ENCODE peak calls at places on chromosomes 6 and 20, in four cellular contexts. F is left ventricle myocardium inferior, N is cardiac fibroblast, S is adipocyte. X is an unnamed sample.

GRCh38 chr6:24154121-24154520 is 28.1 kb downstream of the NRSN1 start:
- DNase-seq in S (peak), N (no peak), F (no peak), X (peak)

GRCh38 chr6:112618796-112619195 is 271.7 kb downstream of the RFPL4B start:
- DNase-seq in N (peak), S (no peak), F (no peak), X (no peak)

GRCh38 chr20:51404297-51405060 is 138.0 kb downstream of the NFATC2 start:
- DNase-seq in N (peak), F (no peak), S (no peak), X (no peak)

GRCh38 chr20:42530855-42531674 is 658.6 kb downstream of the PTPRT start:
- DNase-seq in F (no peak), S (peak), N (peak), X (no peak)

GRCh38 chr20:41006126-41006935 is 22.3 kb upstream of the TOP1 start:
- DNase-seq in N (no peak), S (no peak), F (no peak), X (peak)

GRCh38 chr6:17057322-17057721 is 44.5 kb upstream of the STMND1 start:
- DNase-seq in S (no peak), F (no peak), N (peak), X (no peak)

GRCh38 chr20:63071541-63072181 is 64.9 kb upstream of the BHLHE23 start:
- DNase-seq in F (no peak), S (peak), N (peak), X (no peak)

GRCh38 chr6:168638497-168639072 is 197.6 kb downstream of the SMOC2 start:
- DNase-seq in S (no peak), F (no peak), N (no peak), X (no peak)

GRCh38 chr6:131638013-131638412 is 911 bp downstream of the ENPP3 start:
- DNase-seq in N (no peak), F (no peak), S (no peak), X (no peak)

GRCh38 chr6:11778042-11778441 is 561 bp downstream of the ADTRP start:
- DNase-seq in F (no peak), S (no peak), N (no peak), X (no peak)

GRCh38 chr6:1605822-1606532 is 3.7 kb upstream of the FOXC1 start:
- DNase-seq in S (no peak), F (no peak), N (no peak), X (no peak)

GRCh38 chr6:15881150-15881549 is 218.3 kb upstream of the DTNBP1 start:
- DNase-seq in S (no peak), N (no peak), F (no peak), X (no peak)

GRCh38 chr20:38115205-38115604 is 49.9 kb downstream of the TGM2 start:
- DNase-seq in N (no peak), S (no peak), F (no peak), X (no peak)

GRCh38 chr6:34412643-34413214 is 13.1 kb downstream of the RPS10 start:
- DNase-seq in F (no peak), N (peak), S (no peak), X (no peak)

GRCh38 chr20:726160-726559 is 42.1 kb downstream of the SLC52A3 start:
- DNase-seq in S (no peak), N (no peak), F (no peak), X (no peak)

GRCh38 chr6:53192590-53193232 is 44.1 kb upstream of the GCM1 start:
- DNase-seq in N (no peak), S (peak), F (no peak), X (peak)

GRCh38 chr20:16576219-16576618 is 3.0 kb upstream of the KIF16B start:
- DNase-seq in S (no peak), N (no peak), F (no peak), X (no peak)

GRCh38 chr6:44049163-44049988 is 77.9 kb downstream of the MRPL14 start:
- DNase-seq in N (peak), S (peak), F (no peak), X (no peak)

GRCh38 chr6:27452496-27452897 is 20.4 kb downstream of the ZNF184 start:
- DNase-seq in S (peak), F (no peak), N (peak), X (no peak)

GRCh38 chr6:14728396-14729024 is 517.4 kb upstream of the JARID2 start:
- DNase-seq in F (peak), N (peak), S (peak), X (no peak)

GRCh38 chr6:45845546-45845945 is 170.1 kb downstream of the CLIC5 start:
- DNase-seq in F (no peak), N (peak), S (peak), X (peak)

GRCh38 chr6:14542670-14543366 is 425.2 kb downstream of the CD83 start:
- DNase-seq in N (peak), S (peak), F (no peak), X (no peak)

GRCh38 chr6:35596448-35597442 is 84.0 kb upstream of the TULP1 start:
- DNase-seq in F (no peak), N (peak), S (peak), X (peak)

GRCh38 chr6:141252828-141253608 is 879.7 kb upstream of the GJE1 start:
- DNase-seq in N (peak), S (peak), F (no peak), X (no peak)
- H3K4me3 ChIP-seq in N (no peak), S (peak), F (peak), X (no peak)

GRCh38 chr6:40888456-40888990 is 150.5 kb downstream of the UNC5CL start:
- DNase-seq in S (no peak), F (no peak), N (no peak), X (no peak)
- H3K4me3 ChIP-seq in S (no peak), F (no peak), N (no peak), X (no peak)

GRCh38 chr20:45908086-45908485 is 3.9 kb downstream of the PLTP start:
- DNase-seq in S (no peak), F (no peak), N (no peak), X (no peak)

GRCh38 chr20:45911486-45912343 is at the start of gene PLTP:
- DNase-seq in N (peak), S (peak), F (peak), X (peak)

GRCh38 chr20:45910670-45911485 is 1.1 kb downstream of the PLTP start:
- DNase-seq in F (peak), N (peak), S (peak), X (peak)

GRCh38 chr20:45909336-45909808 is 2.6 kb downstream of the PLTP start:
- DNase-seq in N (no peak), S (no peak), F (no peak), X (no peak)

DNA sequence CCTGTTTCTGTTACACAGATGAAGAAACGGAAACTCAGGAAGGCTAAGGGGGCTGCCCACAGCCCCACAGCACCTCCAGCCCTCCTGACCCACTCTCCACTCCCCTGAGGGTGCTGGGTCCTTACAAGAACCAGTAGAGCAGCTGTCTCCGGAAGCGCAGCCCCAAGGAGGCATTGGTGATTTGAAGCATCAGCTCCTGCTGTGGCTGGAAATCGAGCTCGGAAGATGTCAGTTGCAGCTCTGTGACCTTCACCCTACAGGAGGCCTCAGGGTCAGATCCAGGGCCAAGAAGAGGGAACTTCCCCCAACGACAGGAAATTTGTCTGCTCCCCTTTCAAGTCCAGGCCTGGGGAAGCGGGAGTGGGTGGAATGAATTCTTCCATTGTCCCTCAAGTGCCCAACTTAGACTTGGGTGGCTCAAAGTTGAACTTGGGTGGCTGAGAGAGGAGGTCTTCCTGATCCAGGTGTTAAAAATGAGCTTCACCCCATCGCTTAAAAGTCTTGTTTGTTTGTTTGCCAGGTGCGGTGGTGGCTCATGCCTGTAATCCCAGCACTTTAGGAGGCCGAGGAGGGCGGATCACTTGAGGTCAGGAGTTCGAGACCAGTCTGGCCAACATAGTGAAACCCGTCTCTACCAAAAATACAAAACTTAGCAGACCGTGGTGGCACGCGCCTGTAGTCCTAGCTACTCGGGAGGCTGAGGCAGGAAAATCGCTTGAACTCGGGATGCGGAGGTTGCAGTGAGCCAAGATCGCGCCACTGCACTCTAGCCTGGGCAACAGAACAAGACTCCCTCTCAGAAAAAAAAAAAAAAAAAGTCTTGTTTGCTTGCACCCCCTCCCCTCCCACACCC is 1.9 kb downstream of the PLTP start:
- DNase-seq in N (no peak), S (no peak), F (no peak), X (no peak)
- H3K4me3 ChIP-seq in N (no peak), S (peak), F (peak), X (no peak)

DNA sequence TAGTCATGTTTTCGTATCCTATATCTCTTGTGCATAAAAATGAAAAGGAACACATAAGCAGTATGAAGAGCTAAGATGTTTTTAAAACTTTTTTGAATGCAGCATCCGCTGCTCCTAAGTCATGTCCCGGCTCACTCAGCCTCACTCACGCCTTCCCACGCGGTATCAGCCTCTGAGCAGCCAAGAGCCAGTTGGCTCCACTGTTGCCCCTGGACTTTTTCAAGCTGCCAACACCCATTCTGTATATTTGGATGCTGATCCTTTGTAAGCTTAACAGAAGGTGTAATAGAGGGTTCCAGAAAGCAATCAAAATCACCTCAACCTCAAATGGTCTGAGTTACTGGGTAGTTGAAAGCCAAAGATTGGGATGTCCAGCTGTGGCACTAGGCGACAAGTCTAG is 139.3 kb downstream of the TTLL2 start:
- DNase-seq in F (no peak), N (no peak), S (no peak), X (no peak)
- H3K4me3 ChIP-seq in F (no peak), N (no peak), S (no peak), X (no peak)

DNA sequence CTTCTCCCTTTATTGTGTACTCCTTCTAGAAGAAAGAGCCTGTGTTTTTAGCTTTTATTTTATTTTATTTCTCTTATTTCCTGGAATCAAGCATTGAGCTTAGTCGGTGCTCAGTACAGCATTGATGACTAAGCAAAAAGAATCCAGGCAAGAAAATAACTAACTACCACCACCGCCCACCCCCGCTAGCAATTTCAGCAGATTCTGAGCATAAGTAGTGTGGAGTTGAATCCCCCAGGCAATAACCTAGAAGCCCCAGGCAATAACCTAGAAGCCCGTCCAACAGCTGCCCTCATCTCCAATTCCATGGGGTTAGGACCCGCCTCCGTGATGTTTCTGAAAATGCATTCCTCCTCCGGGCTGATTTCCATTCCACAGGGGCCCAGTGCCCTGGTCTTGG is 258.0 kb upstream of the TAB2 start:
- DNase-seq in F (no peak), S (no peak), N (no peak), X (no peak)
- H3K4me3 ChIP-seq in F (no peak), S (no peak), N (no peak), X (no peak)

DNA sequence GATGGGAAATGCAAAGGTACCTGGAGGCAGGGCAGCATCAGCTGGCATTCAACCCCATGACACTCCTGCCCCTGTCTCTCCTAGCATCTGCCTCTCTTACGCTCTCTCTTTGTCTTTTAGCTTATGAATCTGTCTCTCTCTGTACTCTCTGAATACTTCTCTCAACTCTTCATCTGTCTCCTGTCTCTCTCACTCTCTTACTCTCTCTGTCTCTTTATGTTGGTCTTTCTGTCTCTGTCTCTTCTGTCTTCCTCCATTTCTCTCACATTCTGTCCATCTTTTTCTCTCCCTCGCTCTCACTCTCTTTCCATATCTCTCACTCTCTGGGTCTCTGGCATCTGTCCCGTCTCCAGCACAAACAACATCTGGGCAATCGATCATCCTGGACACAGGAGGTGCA is 2.6 kb downstream of the COL11A2 start:
- DNase-seq in N (no peak), S (no peak), F (no peak), X (no peak)
- H3K4me3 ChIP-seq in N (no peak), S (no peak), F (no peak), X (no peak)